ENCODE peak calls at places on chromosomes 13 and 19, in seven cellular contexts. C is left ventricle myocardium inferior, V is AG04450, B is SJSA1, S is colonic mucosa, U is uterus, X is keratinocyte. D is an unnamed sample.

GRCh38 chr13:90918551-90918950 is 428.9 kb upstream of the MIR17HG start:
- DNase-seq in V (no peak), S (no peak), X (no peak), C (no peak), U (no peak), B (no peak), D (no peak)

GRCh38 chr13:32107474-32107873 is 75.9 kb downstream of the FRY start:
- DNase-seq in V (no peak), X (no peak), C (no peak), U (no peak), B (no peak), S (no peak), D (no peak)

GRCh38 chr13:97485328-97485727 is 51.4 kb downstream of the RAP2A start:
- DNase-seq in B (no peak), X (no peak), C (no peak), V (no peak), U (no peak), S (no peak), D (no peak)

GRCh38 chr19:19463348-19464117 is 51.8 kb downstream of the TSSK6 start:
- DNase-seq in B (no peak), X (no peak), C (no peak), S (no peak), V (no peak), U (peak; percentile 51), D (peak; percentile 67)

GRCh38 chr13:40406405-40407138 is 259.9 kb downstream of the FOXO1 start:
- DNase-seq in U (peak; percentile 81), V (peak; percentile 30), S (no peak), X (no peak), B (no peak), C (no peak), D (no peak)

GRCh38 chr13:60787083-60787482 is 390.1 kb downstream of the TDRD3 start:
- DNase-seq in V (no peak), S (no peak), B (no peak), U (no peak), C (no peak), X (no peak), D (no peak)

GRCh38 chr13:111664060-111664459 is 343.6 kb downstream of the TEX29 start:
- DNase-seq in B (peak; percentile 41), S (no peak), X (no peak), C (no peak), V (no peak), U (no peak), D (no peak)

GRCh38 chr19:43809762-43810696 is 7.8 kb upstream of the LYPD5 start:
- DNase-seq in V (peak; percentile 32), C (no peak), X (no peak), U (no peak), B (no peak), S (no peak), D (no peak)

GRCh38 chr19:45470147-45471081 is 2.6 kb downstream of the FOSB start:
- DNase-seq in B (peak; percentile 79), V (no peak), C (no peak), U (no peak), X (peak; percentile 49), S (peak; percentile 43), D (peak; percentile 46)

GRCh38 chr13:76053181-76053580 is 417.1 kb downstream of the LMO7 start:
- DNase-seq in S (no peak), C (no peak), X (no peak), V (no peak), U (no peak), B (no peak), D (no peak)

GRCh38 chr19:16605552-16605951 is 22.5 kb downstream of the MED26 start:
- DNase-seq in C (peak; percentile 48), V (no peak), U (peak; percentile 44), S (no peak), X (no peak), B (no peak), D (no peak)

GRCh38 chr13:70162141-70162540 is 53.9 kb upstream of the KLHL1 start:
- DNase-seq in V (no peak), C (no peak), U (no peak), X (no peak), B (no peak), S (no peak), D (no peak)

GRCh38 chr19:10134040-10134439 is 14.3 kb upstream of the EIF3G start:
- DNase-seq in V (no peak), C (no peak), U (no peak), B (no peak), S (no peak), X (no peak), D (no peak)

GRCh38 chr13:75766636-75767035 is 130.5 kb downstream of the LMO7 start:
- DNase-seq in S (no peak), C (no peak), U (no peak), B (no peak), V (no peak), X (no peak), D (no peak)

GRCh38 chr13:42539670-42540069 is 34.3 kb upstream of the TNFSF11 start:
- DNase-seq in U (no peak), C (no peak), S (no peak), X (no peak), V (no peak), B (peak; percentile 46), D (no peak)

GRCh38 chr13:51564252-51564651 is 20.0 kb upstream of the WDFY2 start:
- DNase-seq in U (no peak), C (no peak), V (no peak), X (no peak), B (no peak), S (no peak), D (no peak)

GRCh38 chr13:111204438-111205177 is 89.5 kb downstream of the ARHGEF7 start:
- DNase-seq in X (no peak), U (peak; percentile 68), V (peak; percentile 55), B (no peak), C (peak; percentile 48), S (no peak), D (peak; percentile 85)

GRCh38 chr13:31201341-31202024 is 1.7 kb downstream of the B3GLCT start:
- DNase-seq in B (no peak), C (no peak), V (no peak), X (no peak), S (no peak), U (peak; percentile 58), D (peak; percentile 77)

GRCh38 chr13:45522571-45522970 is 57.8 kb downstream of the COG3 start:
- DNase-seq in S (no peak), C (no peak), X (no peak), B (no peak), V (no peak), U (no peak), D (no peak)

DNA sequence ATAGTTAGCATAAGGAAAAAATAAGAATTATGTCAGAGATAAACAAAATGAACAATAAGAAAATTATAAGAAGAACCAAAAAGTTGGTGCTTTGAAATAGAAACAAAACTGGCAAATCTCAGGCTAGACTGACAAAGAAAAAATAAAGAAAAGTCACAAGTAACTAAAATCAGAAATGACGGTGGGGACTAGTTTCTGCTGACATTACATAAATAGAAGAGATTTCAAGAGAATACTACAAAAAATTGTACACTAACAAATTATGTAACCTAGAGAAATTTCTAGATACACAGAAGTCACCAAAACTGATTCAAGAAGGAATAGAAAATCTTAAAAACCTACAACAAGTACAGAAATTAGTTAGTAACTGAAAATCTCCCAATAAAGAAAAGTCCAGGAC is 355.6 kb upstream of the SGCG start:
- DNase-seq in S (no peak), C (no peak), X (no peak), V (no peak), B (no peak), U (no peak), D (no peak)
- H3K27me3 ChIP-seq in S (no peaks in the 10 kb centered on the region), C (no peaks in the 10 kb centered on the region), X (no peaks in the 10 kb centered on the region), V (no peaks in the 10 kb centered on the region), B (no peaks in the 10 kb centered on the region), U (no peaks in the 10 kb centered on the region), D (no peaks in the 10 kb centered on the region)

GRCh38 chr13:52846567-52847321 is 1.7 kb downstream of the PCDH8 start:
- DNase-seq in B (no peak), V (no peak), S (peak; percentile 63), X (no peak), U (no peak), C (peak; percentile 55), D (peak; percentile 24)
- H3K27me3 ChIP-seq in B (peaks cover 10% of the 10 kb centered on the region), V (peaks cover 61% of the 10 kb centered on the region), S (peaks cover 70% of the 10 kb centered on the region), X (peaks cover 84% of the 10 kb centered on the region), U (peaks cover 25% of the 10 kb centered on the region), C (peaks cover 89% of the 10 kb centered on the region), D (peaks cover 77% of the 10 kb centered on the region)

DNA sequence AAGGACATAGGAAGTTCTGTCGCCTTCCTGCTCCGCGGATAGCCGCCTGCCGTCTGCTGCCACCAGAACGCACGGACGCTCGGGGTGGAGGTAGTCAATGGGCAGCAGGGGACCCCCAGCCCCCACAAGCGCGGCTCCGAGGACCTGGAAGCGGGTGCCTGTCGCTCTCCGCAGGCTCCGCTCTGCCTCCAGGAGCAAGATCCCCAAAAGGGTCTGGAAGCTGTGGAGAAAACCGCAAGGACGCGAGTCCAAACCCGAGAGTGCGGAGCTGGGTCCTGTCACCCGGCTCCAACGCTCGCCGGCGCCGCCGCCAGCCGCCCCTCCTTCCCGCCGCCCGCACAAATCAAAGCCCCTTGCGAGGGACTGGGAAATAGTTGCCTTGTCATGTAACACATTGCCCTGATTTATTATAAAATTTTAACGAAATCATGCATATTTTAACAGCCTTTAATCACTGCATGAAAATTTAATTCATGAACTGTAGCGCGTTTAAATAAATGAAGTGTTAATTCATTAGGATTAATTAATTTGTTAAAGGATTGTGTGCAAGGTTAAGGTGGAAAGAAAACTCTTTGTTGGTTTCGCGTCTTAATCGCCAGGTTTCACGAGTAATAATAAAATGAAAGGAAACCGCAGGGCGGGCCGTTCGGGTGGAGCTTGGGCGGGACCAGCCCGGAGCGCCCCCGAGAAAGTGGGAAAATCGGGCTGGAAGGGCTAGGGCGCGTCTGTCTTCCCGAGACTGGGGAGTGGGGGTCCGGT is 5.5 kb upstream of the POU4F1 start:
- DNase-seq in B (no peak), C (no peak), V (no peak), S (no peak), X (no peak), U (no peak), D (no peak)
- H3K27me3 ChIP-seq in B (peaks cover 52% of the 10 kb centered on the region), C (peaks cover 84% of the 10 kb centered on the region), V (peaks cover 66% of the 10 kb centered on the region), S (peaks cover 65% of the 10 kb centered on the region), X (peaks cover 73% of the 10 kb centered on the region), U (peaks cover 20% of the 10 kb centered on the region), D (peaks cover 8% of the 10 kb centered on the region)

GRCh38 chr13:27952931-27953670 is 16.0 kb downstream of the CDX2 start:
- DNase-seq in X (no peak), V (no peak), B (no peak), S (peak; percentile 86), C (no peak), U (no peak), D (no peak)

GRCh38 chr13:27956576-27957300 is 12.4 kb downstream of the CDX2 start:
- DNase-seq in B (no peak), U (no peak), V (no peak), C (no peak), S (peak; percentile 31), X (no peak), D (no peak)

GRCh38 chr13:27955192-27955591 is 13.9 kb downstream of the CDX2 start:
- DNase-seq in C (no peak), X (no peak), U (no peak), V (no peak), S (no peak), B (no peak), D (no peak)

GRCh38 chr13:27953671-27954405 is 15.3 kb downstream of the CDX2 start:
- DNase-seq in S (peak; percentile 82), X (no peak), V (peak; percentile 10), U (peak; percentile 23), C (peak; percentile 68), B (no peak), D (no peak)

DNA sequence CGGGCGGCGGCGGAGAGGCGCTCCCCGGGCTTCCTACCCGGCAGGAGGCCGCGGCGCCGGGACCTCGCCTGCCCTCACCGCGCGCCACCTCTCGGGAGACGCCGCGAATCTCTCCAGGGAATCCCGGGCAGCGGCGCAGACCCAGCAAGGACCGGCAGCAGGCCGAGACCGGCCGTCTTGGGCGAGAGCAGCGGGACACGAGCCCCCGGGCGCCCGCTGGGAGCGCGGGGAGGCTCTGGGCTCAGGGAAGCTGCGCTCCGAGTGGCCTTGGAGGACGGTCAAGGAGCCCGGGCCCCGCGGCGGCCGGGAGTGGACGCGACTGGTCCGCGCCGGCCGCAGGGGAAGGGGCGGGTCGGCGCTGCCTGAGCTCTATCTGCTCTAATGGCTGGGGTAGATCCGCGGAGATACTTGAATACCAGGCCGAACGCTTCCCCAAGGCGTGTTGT is 14.7 kb downstream of the CDX2 start:
- DNase-seq in S (peak; percentile 63), B (no peak), X (no peak), C (no peak), U (no peak), V (no peak), D (no peak)
- H3K27me3 ChIP-seq in S (peaks cover 5% of the 10 kb centered on the region), B (peaks cover 49% of the 10 kb centered on the region), X (peaks cover 41% of the 10 kb centered on the region), C (peaks cover 99% of the 10 kb centered on the region), U (peaks cover 11% of the 10 kb centered on the region), V (peaks cover 57% of the 10 kb centered on the region), D (peaks cover 1% of the 10 kb centered on the region)

D was measured in tibial artery.